ENCODE peak calls at places on chromosomes 2 and 18, in five cellular contexts. S is foreskin fibroblast, K is mucosa of descending colon, X is cardiac muscle cell, N is astrocyte of the spinal cord. Y is an unnamed sample.

GRCh38 chr18:23735021-23735464 is 45.8 kb downstream of the LAMA3 start:
- DNase-seq in K (no peak), N (peak; percentile 52), S (peak; percentile 24), X (peak; percentile 86), Y (no peak)

GRCh38 chr2:189222440-189222839 is 42.9 kb upstream of the COL5A2 start:
- DNase-seq in K (peak; percentile 55), X (peak; percentile 57), S (peak; percentile 59), N (peak; percentile 76), Y (no peak)

GRCh38 chr2:173099271-173099670 is 23.6 kb downstream of the MAP3K20 start:
- DNase-seq in X (no peak), S (no peak), N (no peak), K (no peak), Y (no peak)

GRCh38 chr2:8590940-8591339 is 90.9 kb upstream of the ID2 start:
- DNase-seq in K (no peak), N (no peak), S (no peak), X (no peak), Y (no peak)

GRCh38 chr2:165778653-165779451 is 15.2 kb downstream of the GALNT3 start:
- DNase-seq in N (no peak), S (no peak), K (no peak), X (peak; percentile 25), Y (no peak)

GRCh38 chr18:35581555-35582309 is at the start of gene GALNT1:
- DNase-seq in X (peak; percentile 24), K (peak; percentile 67), S (peak; percentile 10), N (no peak), Y (no peak)

GRCh38 chr18:2805970-2806943 is 40.5 kb upstream of the EMILIN2 start:
- DNase-seq in K (no peak), X (peak; percentile 27), N (peak; percentile 67), S (peak; percentile 29), Y (no peak)

GRCh38 chr2:9263388-9263787 is 56.8 kb downstream of the ASAP2 start:
- DNase-seq in S (no peak), N (peak; percentile 50), X (peak; percentile 50), K (no peak), Y (no peak)

GRCh38 chr2:239910851-239911629 is 114.1 kb downstream of the NDUFA10 start:
- DNase-seq in N (no peak), K (no peak), X (no peak), S (no peak), Y (no peak)

GRCh38 chr2:46135936-46136335 is 161.3 kb upstream of the EPAS1 start:
- DNase-seq in S (no peak), X (peak; percentile 92), N (peak; percentile 67), K (no peak), Y (no peak)

GRCh38 chr2:38498039-38498438 is 104.7 kb downstream of the HNRNPLL start:
- DNase-seq in S (no peak), N (no peak), K (no peak), X (no peak), Y (peak; percentile 64)

GRCh38 chr18:79182047-79182713 is 113.0 kb downstream of the ATP9B start:
- DNase-seq in X (no peak), K (no peak), S (no peak), N (no peak), Y (no peak)

GRCh38 chr2:235981629-235982028 is 186.6 kb downstream of the GBX2 start:
- DNase-seq in X (no peak), S (no peak), K (no peak), N (no peak), Y (no peak)

GRCh38 chr2:73984922-73985317 is 210 bp downstream of the TET3 start:
- DNase-seq in S (no peak), X (no peak), K (peak; percentile 87), N (no peak), Y (no peak)

GRCh38 chr2:232341739-232342126 is 36.8 kb upstream of the ALPP start:
- DNase-seq in S (no peak), N (no peak), K (peak; percentile 6), X (no peak), Y (no peak)

GRCh38 chr18:61831071-61831470 is 61.7 kb downstream of the RNF152 start:
- DNase-seq in N (peak; percentile 19), S (no peak), X (peak; percentile 30), K (no peak), Y (no peak)

GRCh38 chr2:110675679-110676078 is 2.2 kb downstream of the BUB1 start:
- DNase-seq in X (no peak), K (no peak), N (no peak), S (no peak), Y (no peak)

DNA sequence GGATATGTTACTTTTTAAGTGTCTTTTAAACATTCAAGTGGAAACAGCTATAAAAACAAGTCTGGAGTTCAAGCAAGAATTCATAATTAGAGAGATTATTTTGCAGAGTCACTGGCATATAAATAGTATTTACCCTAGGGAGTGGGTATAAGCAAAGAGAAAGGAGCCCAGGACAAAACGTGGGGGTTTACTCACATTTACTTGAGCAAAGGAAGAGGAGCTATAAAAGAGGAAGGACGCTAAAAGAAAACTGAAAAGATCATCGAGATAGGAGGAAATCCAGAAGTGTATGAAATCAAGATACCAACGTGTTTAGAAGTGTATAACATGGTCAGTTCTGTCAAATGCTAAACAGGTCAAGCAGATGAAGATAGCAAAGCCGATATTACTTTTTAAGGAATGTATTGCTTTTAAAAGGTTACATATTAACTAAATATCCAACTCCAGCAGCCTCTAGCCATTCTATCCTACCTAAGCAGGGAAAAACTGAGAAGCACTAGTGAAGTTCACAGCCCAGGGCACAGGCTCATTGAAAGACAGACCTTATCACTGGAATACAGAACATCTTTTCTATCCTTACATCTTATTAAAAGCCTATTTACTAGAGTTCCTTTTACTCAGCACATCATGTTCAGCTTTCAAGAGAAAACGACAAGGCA is 8.6 kb downstream of the KANSL1L start:
- DNase-seq in N (no peak), X (no peak), S (no peak), K (no peak), Y (no peak)
- H3K4me3 ChIP-seq in N (no peak overlapping the region), X (no peak overlapping the region), S (no peak overlapping the region), K (no peak overlapping the region), Y (no peak overlapping the region)

GRCh38 chr2:25856377-25856776 is 21.9 kb downstream of the ASXL2 start:
- DNase-seq in N (no peak), S (no peak), X (no peak), K (no peak), Y (no peak)

GRCh38 chr2:25853038-25853638 is 25.1 kb downstream of the ASXL2 start:
- DNase-seq in S (no peak), X (no peak), N (no peak), K (no peak), Y (peak; percentile 19)

GRCh38 chr2:25855065-25855464 is 23.2 kb downstream of the ASXL2 start:
- DNase-seq in S (no peak), K (no peak), N (no peak), X (no peak), Y (no peak)

GRCh38 chr2:25854613-25855012 is 23.7 kb downstream of the ASXL2 start:
- DNase-seq in N (no peak), K (no peak), X (no peak), S (no peak), Y (no peak)

DNA sequence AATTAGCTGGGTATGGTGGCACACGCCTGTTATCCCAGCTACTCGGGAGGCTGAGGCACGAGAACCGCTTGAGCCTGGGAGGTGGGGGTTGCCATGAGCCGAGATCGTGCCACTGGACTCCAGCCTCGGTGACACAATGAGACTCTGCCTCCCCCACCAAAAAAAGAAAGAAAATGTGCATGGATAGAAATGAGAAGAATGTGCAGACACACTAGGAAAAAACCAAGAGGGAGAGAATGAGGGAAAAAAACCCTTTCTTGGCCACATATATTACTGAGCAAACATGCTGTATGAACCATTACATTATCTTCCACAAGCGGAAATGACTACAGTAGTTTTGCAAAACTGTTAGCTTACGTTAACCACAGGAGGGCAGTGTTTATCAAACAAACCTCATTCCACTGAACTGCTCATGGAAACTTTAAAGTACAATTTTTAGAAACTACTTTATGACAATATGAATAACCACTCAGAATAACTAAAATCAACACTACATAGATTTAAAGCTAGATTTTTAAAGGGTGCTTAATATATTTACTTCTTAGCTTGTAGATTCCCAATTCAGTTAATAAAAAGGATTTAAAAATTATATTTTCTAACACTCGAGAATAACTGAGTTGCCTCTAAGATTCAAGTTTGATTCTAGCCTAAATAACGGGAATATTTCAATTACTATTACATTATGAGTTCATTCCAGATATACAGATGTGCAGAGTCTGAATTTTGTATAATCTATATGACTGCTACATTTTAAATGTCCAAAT is 26.4 kb downstream of the ASXL2 start:
- DNase-seq in N (peak; percentile 90), S (peak; percentile 68), K (no peak), X (peak; percentile 92), Y (peak; percentile 86)
- H3K4me3 ChIP-seq in N (no peak overlapping the region), S (no peak overlapping the region), K (no peak overlapping the region), X (no peak overlapping the region), Y (peak overlapping the region; percentile 31)

DNA sequence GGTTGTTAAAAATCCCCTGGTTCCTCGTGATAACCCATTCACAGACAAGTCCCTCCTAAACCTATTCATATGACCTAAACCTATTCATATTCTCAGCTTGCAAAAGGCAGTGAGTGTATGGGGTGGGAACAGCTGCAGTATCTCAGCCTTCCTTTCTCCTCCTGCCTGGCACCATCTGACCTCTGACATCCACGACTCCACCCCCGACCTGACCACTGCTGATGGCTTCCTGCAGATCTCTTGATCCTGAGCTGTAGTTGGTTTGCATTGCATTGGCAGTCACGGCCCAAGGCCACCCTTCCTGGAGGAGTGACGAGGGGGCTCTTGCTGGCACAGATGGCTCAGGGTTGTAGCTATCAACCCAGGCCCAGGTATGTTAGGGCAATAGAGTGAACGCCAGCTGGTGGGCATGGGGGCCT is 198.6 kb downstream of the GLI2 start:
- DNase-seq in S (no peak), K (peak; percentile 25), N (no peak), X (no peak), Y (no peak)
- H3K4me3 ChIP-seq in S (no peak overlapping the region), K (no peak overlapping the region), N (no peak overlapping the region), X (no peak overlapping the region), Y (no peak overlapping the region)

DNA sequence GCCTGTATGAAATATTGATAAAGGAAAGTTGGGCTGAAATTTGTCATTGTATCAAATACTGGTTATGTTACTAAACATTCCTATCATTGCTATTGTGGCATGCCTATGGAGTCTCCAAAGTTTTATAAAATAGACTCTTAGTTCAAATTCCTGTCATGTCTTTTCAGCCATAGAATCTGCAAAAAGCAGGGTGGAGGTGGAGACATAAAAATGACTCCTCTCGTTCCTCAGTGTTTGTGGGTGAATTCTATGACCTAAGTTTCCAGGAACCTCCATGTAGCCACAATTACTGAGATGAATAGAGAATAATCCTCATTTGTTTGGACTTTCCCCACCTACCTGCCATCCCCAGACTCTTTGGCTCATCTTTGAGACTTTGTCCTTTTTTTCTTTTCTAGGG is 326.3 kb upstream of the ETAA1 start:
- DNase-seq in S (no peak), N (no peak), X (no peak), K (no peak), Y (no peak)
- H3K4me3 ChIP-seq in S (no peak overlapping the region), N (no peak overlapping the region), X (no peak overlapping the region), K (no peak overlapping the region), Y (no peak overlapping the region)

DNA sequence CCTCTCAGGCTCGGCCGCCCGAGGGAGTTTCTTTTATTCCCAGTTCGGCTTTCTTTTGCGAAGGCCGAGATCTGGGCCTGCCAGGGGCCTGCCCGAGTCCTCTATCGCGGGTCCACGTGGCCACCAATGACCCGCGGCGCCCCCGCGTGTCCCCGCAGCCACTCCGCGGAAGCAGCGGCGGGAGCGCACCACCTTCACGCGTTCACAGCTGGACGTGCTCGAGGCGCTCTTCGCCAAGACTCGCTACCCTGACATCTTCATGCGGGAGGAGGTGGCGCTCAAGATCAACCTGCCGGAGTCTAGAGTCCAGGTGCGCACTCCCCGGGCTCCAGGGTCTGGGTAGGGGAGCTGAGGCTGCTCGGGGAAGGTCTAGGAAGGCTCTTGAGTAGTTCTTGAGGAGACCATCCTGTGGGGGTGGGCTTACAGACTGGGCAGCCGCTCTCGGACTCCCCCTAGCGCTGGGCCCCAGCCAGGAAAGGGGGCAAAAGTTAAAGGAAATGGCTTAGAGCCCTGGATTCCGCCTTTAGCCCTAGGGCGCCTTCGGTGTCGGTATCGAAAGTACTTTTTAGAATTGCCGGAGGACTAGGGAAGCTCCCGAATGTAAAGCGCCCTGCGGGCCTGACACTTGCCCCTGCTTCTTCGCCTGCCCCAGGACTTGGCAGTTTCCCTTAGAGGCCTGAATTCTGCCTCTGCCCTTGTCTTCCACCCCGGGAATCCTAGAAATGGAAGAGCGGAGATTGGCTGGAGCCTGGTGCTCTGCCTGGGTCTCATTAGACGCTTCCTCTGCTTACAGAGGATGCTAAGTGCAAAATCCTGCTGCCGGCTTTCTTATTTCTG is 3.5 kb downstream of the OTX1 start:
- DNase-seq in X (no peak), N (no peak), S (no peak), K (peak; percentile 65), Y (no peak)
- H3K4me3 ChIP-seq in X (peak overlapping the region; percentile 7), N (no peak overlapping the region), S (peak overlapping the region; percentile 16), K (no peak overlapping the region), Y (no peak overlapping the region)

Y was measured in Jurkat, Clone E6-1.